ENCODE peak calls at places on chromosomes 5 and 9, in five cellular contexts. J is small intestine; V is EL; N is mucosa of gallbladder; B is stimulated activated naive B cell treated with anti-CD40 and anti-IgM and Interleukin-4, amounts not matched to agents 10 μg/mL and 1 μg/mL and 100 μg/mL, for 72 hours. I is an unnamed sample.

GRCh38 chr9:124673063-124673462 is 98.0 kb downstream of the NR6A1 start:
- DNase-seq in V (no peak), B (no peak), J (no peak), N (no peak), I (no peak)

GRCh38 chr5:38831909-38832308 is 13.9 kb upstream of the OSMR start:
- DNase-seq in N (no peak), B (no peak), V (peak; percentile 53), J (no peak), I (no peak)

GRCh38 chr5:177264178-177264577 is 39.3 kb downstream of the RAB24 start:
- DNase-seq in J (no peak), N (no peak), B (no peak), V (no peak), I (no peak)

GRCh38 chr9:22580788-22581187 is 134.2 kb downstream of the DMRTA1 start:
- DNase-seq in V (no peak), B (no peak), J (no peak), N (no peak), I (no peak)

GRCh38 chr9:18489861-18490260 is 15.9 kb downstream of the ADAMTSL1 start:
- DNase-seq in N (no peak), J (no peak), B (no peak), V (peak; percentile 76), I (no peak)

GRCh38 chr9:127803507-127804352 is 1.0 kb downstream of the FPGS start:
- DNase-seq in N (peak; percentile 51), B (no peak), V (peak; percentile 67), J (peak; percentile 73), I (no peak)

GRCh38 chr5:57524661-57525060 is 42.0 kb upstream of the ACTBL2 start:
- DNase-seq in B (no peak), J (no peak), V (no peak), N (no peak), I (no peak)

GRCh38 chr9:105359899-105360298 is 87.9 kb upstream of the FSD1L start:
- DNase-seq in V (peak; percentile 50), B (no peak), J (no peak), N (no peak), I (no peak)

GRCh38 chr9:92790542-92791527 is 26.2 kb upstream of the BICD2 start:
- DNase-seq in B (peak; percentile 61), N (peak; percentile 81), J (peak; percentile 76), V (peak; percentile 74), I (no peak)

GRCh38 chr5:86807046-86807712 is 189.4 kb downstream of the COX7C start:
- DNase-seq in V (no peak), B (no peak), N (no peak), J (no peak), I (no peak)

GRCh38 chr5:157903117-157903450 is 44.1 kb upstream of the CLINT1 start:
- DNase-seq in J (no peak), B (no peak), V (no peak), N (no peak), I (no peak)

GRCh38 chr5:134070979-134071849 is 43.3 kb upstream of the TCF7 start:
- DNase-seq in B (peak; percentile 4), V (no peak), N (no peak), J (peak; percentile 35), I (peak; percentile 71)

GRCh38 chr9:71355884-71356283 is 234.5 kb upstream of the TRPM3 start:
- DNase-seq in J (no peak), V (no peak), N (no peak), B (no peak), I (no peak)

GRCh38 chr9:98931990-98932389 is 11.7 kb upstream of the COL15A1 start:
- DNase-seq in B (no peak), J (no peak), N (no peak), V (no peak), I (no peak)